ENCODE peak calls at places on chromosome 11, in seven cellular contexts. L, D, P, X, H, J and K are unnamed samples.

GRCh38 chr11:116890193-116890592 is 52.8 kb upstream of the APOA1 start:
- DNase-seq in L (no peak), D (no peak), P (no peak), X (no peak), H (no peak), J (no peak), K (no peak)

GRCh38 chr11:30991376-30991775 is 378.2 kb downstream of the DCDC1 start:
- DNase-seq in L (no peak), D (no peak), P (no peak), X (no peak), H (no peak), J (no peak), K (no peak)

GRCh38 chr11:19162946-19163345 is 38.8 kb downstream of the CSRP3 start:
- DNase-seq in L (no peak), D (no peak), P (no peak), X (no peak), H (no peak), J (no peak), K (no peak)

GRCh38 chr11:122706689-122707088 is 51.2 kb downstream of the UBASH3B start:
- DNase-seq in L (no peak), D (no peak), P (no peak), X (no peak), H (no peak), J (no peak), K (no peak)

GRCh38 chr11:78040691-78041379 is 17.8 kb upstream of the KCTD14 start:
- DNase-seq in L (no peak), D (no peak), P (no peak), X (no peak), H (no peak), J (no peak), K (no peak)

GRCh38 chr11:74641289-74641688 is 48.9 kb downstream of the POLD3 start:
- DNase-seq in L (no peak), D (no peak), P (no peak), X (no peak), H (no peak), J (no peak), K (no peak)

GRCh38 chr11:113705871-113706654 is at the start of gene TMPRSS5:
- DNase-seq in L (no peak), D (no peak), P (no peak), X (no peak), H (no peak), J (no peak), K (no peak)

GRCh38 chr11:41459602-41460405 is at the start of gene LRRC4C:
- DNase-seq in L (no peak), D (no peak), P (no peak), X (no peak), H (no peak), J (no peak), K (no peak)

GRCh38 chr11:18384157-18384641 is 10.2 kb upstream of the LDHA start:
- DNase-seq in L (peak), D (no peak), P (peak), X (no peak), H (peak), J (no peak), K (no peak)

GRCh38 chr11:9386901-9387300 is 2.4 kb downstream of the IPO7 start:
- DNase-seq in L (peak), D (no peak), P (no peak), X (no peak), H (no peak), J (no peak), K (no peak)